ENCODE peak calls at places on chromosomes 13 and 19, in six cellular contexts. One of them, this sample, is unnamed.

GRCh38 chr13:98977568-98978270 is at the start of gene DOCK9:
- DNase-seq in nucleus accumbens: peak
- DNase-seq in activated CD4-positive, alpha-beta T cell treated with anti-CD3 and anti-CD28 coated beads for 48 hours: no peak
- DNase-seq in NCI-H2171: no peak
- DNase-seq in stomach: peak
- DNase-seq in psoas muscle: peak
- DNase-seq in this sample: no peak

GRCh38 chr19:6711078-6711361 is 9.4 kb downstream of the C3 start:
- DNase-seq in nucleus accumbens: no peak
- DNase-seq in activated CD4-positive, alpha-beta T cell treated with anti-CD3 and anti-CD28 coated beads for 48 hours: no peak
- DNase-seq in NCI-H2171: no peak
- DNase-seq in stomach: no peak
- DNase-seq in psoas muscle: peak
- DNase-seq in this sample: no peak

GRCh38 chr13:113981201-113981605 is 7.3 kb upstream of the C13orf46 start:
- DNase-seq in nucleus accumbens: no peak
- DNase-seq in activated CD4-positive, alpha-beta T cell treated with anti-CD3 and anti-CD28 coated beads for 48 hours: no peak
- DNase-seq in NCI-H2171: peak
- DNase-seq in stomach: peak
- DNase-seq in psoas muscle: peak
- DNase-seq in this sample: peak

GRCh38 chr19:1018932-1019615 is 1.8 kb downstream of the TMEM259 start:
- DNase-seq in nucleus accumbens: no peak
- DNase-seq in activated CD4-positive, alpha-beta T cell treated with anti-CD3 and anti-CD28 coated beads for 48 hours: no peak
- DNase-seq in NCI-H2171: no peak
- DNase-seq in stomach: no peak
- DNase-seq in psoas muscle: peak
- DNase-seq in this sample: no peak

GRCh38 chr19:3367572-3368440 is 1.4 kb downstream of the NFIC start:
- DNase-seq in nucleus accumbens: no peak
- DNase-seq in activated CD4-positive, alpha-beta T cell treated with anti-CD3 and anti-CD28 coated beads for 48 hours: no peak
- DNase-seq in NCI-H2171: no peak
- DNase-seq in stomach: no peak
- DNase-seq in psoas muscle: peak
- DNase-seq in this sample: no peak

GRCh38 chr13:90238433-90238832 is 1109.1 kb upstream of the MIR17HG start:
- DNase-seq in nucleus accumbens: no peak
- DNase-seq in activated CD4-positive, alpha-beta T cell treated with anti-CD3 and anti-CD28 coated beads for 48 hours: no peak
- DNase-seq in NCI-H2171: no peak
- DNase-seq in stomach: no peak
- DNase-seq in psoas muscle: no peak
- DNase-seq in this sample: no peak

GRCh38 chr13:54210397-54211050 is 1181.9 kb downstream of the OLFM4 start:
- DNase-seq in nucleus accumbens: no peak
- DNase-seq in activated CD4-positive, alpha-beta T cell treated with anti-CD3 and anti-CD28 coated beads for 48 hours: no peak
- DNase-seq in NCI-H2171: no peak
- DNase-seq in stomach: no peak
- DNase-seq in psoas muscle: no peak
- DNase-seq in this sample: no peak

GRCh38 chr13:70623260-70623659 is 515.0 kb upstream of the KLHL1 start:
- DNase-seq in nucleus accumbens: no peak
- DNase-seq in activated CD4-positive, alpha-beta T cell treated with anti-CD3 and anti-CD28 coated beads for 48 hours: no peak
- DNase-seq in NCI-H2171: peak
- DNase-seq in stomach: no peak
- DNase-seq in psoas muscle: no peak
- DNase-seq in this sample: peak

GRCh38 chr19:49924004-49924880 is 4.8 kb upstream of the ATF5 start:
- DNase-seq in nucleus accumbens: no peak
- DNase-seq in activated CD4-positive, alpha-beta T cell treated with anti-CD3 and anti-CD28 coated beads for 48 hours: no peak
- DNase-seq in NCI-H2171: peak
- DNase-seq in stomach: no peak
- DNase-seq in psoas muscle: peak
- DNase-seq in this sample: no peak

GRCh38 chr13:30526612-30527217 is 61.0 kb upstream of the HMGB1 start:
- DNase-seq in nucleus accumbens: no peak
- DNase-seq in activated CD4-positive, alpha-beta T cell treated with anti-CD3 and anti-CD28 coated beads for 48 hours: no peak
- DNase-seq in NCI-H2171: no peak
- DNase-seq in stomach: no peak
- DNase-seq in psoas muscle: peak
- DNase-seq in this sample: no peak

GRCh38 chr19:18281082-18282020 is at the start of gene JUND:
- DNase-seq in nucleus accumbens: peak
- DNase-seq in activated CD4-positive, alpha-beta T cell treated with anti-CD3 and anti-CD28 coated beads for 48 hours: peak
- DNase-seq in NCI-H2171: peak
- DNase-seq in stomach: peak
- DNase-seq in psoas muscle: peak
- DNase-seq in this sample: peak

GRCh38 chr13:80263745-80264513 is 77.0 kb downstream of the SPRY2 start:
- DNase-seq in nucleus accumbens: no peak
- DNase-seq in activated CD4-positive, alpha-beta T cell treated with anti-CD3 and anti-CD28 coated beads for 48 hours: no peak
- DNase-seq in NCI-H2171: no peak
- DNase-seq in stomach: no peak
- DNase-seq in psoas muscle: no peak
- DNase-seq in this sample: no peak

GRCh38 chr19:14347999-14348889 is 33.0 kb upstream of the ADGRE5 start:
- DNase-seq in nucleus accumbens: peak
- DNase-seq in activated CD4-positive, alpha-beta T cell treated with anti-CD3 and anti-CD28 coated beads for 48 hours: peak
- DNase-seq in NCI-H2171: peak
- DNase-seq in stomach: peak
- DNase-seq in psoas muscle: peak
- DNase-seq in this sample: peak

GRCh38 chr13:101811440-101811839 is 359.0 kb downstream of the ITGBL1 start:
- DNase-seq in nucleus accumbens: no peak
- DNase-seq in activated CD4-positive, alpha-beta T cell treated with anti-CD3 and anti-CD28 coated beads for 48 hours: no peak
- DNase-seq in NCI-H2171: no peak
- DNase-seq in stomach: no peak
- DNase-seq in psoas muscle: no peak
- DNase-seq in this sample: no peak

GRCh38 chr19:45876411-45877197 is 9.3 kb downstream of the IRF2BP1 start:
- DNase-seq in nucleus accumbens: no peak
- DNase-seq in activated CD4-positive, alpha-beta T cell treated with anti-CD3 and anti-CD28 coated beads for 48 hours: peak
- DNase-seq in NCI-H2171: no peak
- DNase-seq in stomach: peak
- DNase-seq in psoas muscle: peak
- DNase-seq in this sample: no peak

GRCh38 chr13:44307255-44307654 is 66.4 kb upstream of the SERP2 start:
- DNase-seq in nucleus accumbens: no peak
- DNase-seq in activated CD4-positive, alpha-beta T cell treated with anti-CD3 and anti-CD28 coated beads for 48 hours: no peak
- DNase-seq in NCI-H2171: no peak
- DNase-seq in stomach: no peak
- DNase-seq in psoas muscle: no peak
- DNase-seq in this sample: no peak

GRCh38 chr19:35544110-35544802 is 1.2 kb upstream of the TMEM147 start:
- DNase-seq in nucleus accumbens: no peak
- DNase-seq in activated CD4-positive, alpha-beta T cell treated with anti-CD3 and anti-CD28 coated beads for 48 hours: no peak
- DNase-seq in NCI-H2171: no peak
- DNase-seq in stomach: no peak
- DNase-seq in psoas muscle: no peak
- DNase-seq in this sample: no peak

GRCh38 chr13:29454931-29455481 is 140.5 kb downstream of the SLC7A1 start:
- DNase-seq in nucleus accumbens: no peak
- DNase-seq in activated CD4-positive, alpha-beta T cell treated with anti-CD3 and anti-CD28 coated beads for 48 hours: peak
- DNase-seq in NCI-H2171: no peak
- DNase-seq in stomach: no peak
- DNase-seq in psoas muscle: no peak
- DNase-seq in this sample: peak

GRCh38 chr19:6318772-6319171 is 14.6 kb downstream of the ACER1 start:
- DNase-seq in nucleus accumbens: no peak
- DNase-seq in activated CD4-positive, alpha-beta T cell treated with anti-CD3 and anti-CD28 coated beads for 48 hours: peak
- DNase-seq in NCI-H2171: no peak
- DNase-seq in stomach: no peak
- DNase-seq in psoas muscle: no peak
- DNase-seq in this sample: peak

GRCh38 chr19:22606212-22606553 is 27.9 kb upstream of the ZNF492 start:
- DNase-seq in nucleus accumbens: no peak
- DNase-seq in activated CD4-positive, alpha-beta T cell treated with anti-CD3 and anti-CD28 coated beads for 48 hours: no peak
- DNase-seq in NCI-H2171: no peak
- DNase-seq in stomach: no peak
- DNase-seq in psoas muscle: no peak
- DNase-seq in this sample: no peak

GRCh38 chr13:46359731-46360130 is 27.3 kb downstream of the RUBCNL start:
- DNase-seq in nucleus accumbens: no peak
- DNase-seq in activated CD4-positive, alpha-beta T cell treated with anti-CD3 and anti-CD28 coated beads for 48 hours: no peak
- DNase-seq in NCI-H2171: no peak
- DNase-seq in stomach: no peak
- DNase-seq in psoas muscle: no peak
- DNase-seq in this sample: no peak

GRCh38 chr19:33039108-33039599 is 25.5 kb downstream of the RHPN2 start:
- DNase-seq in nucleus accumbens: no peak
- DNase-seq in activated CD4-positive, alpha-beta T cell treated with anti-CD3 and anti-CD28 coated beads for 48 hours: no peak
- DNase-seq in NCI-H2171: no peak
- DNase-seq in stomach: no peak
- DNase-seq in psoas muscle: no peak
- DNase-seq in this sample: no peak

GRCh38 chr13:99536023-99536422 is 34.8 kb downstream of the TM9SF2 start:
- DNase-seq in nucleus accumbens: no peak
- DNase-seq in activated CD4-positive, alpha-beta T cell treated with anti-CD3 and anti-CD28 coated beads for 48 hours: no peak
- DNase-seq in NCI-H2171: no peak
- DNase-seq in stomach: no peak
- DNase-seq in psoas muscle: no peak
- DNase-seq in this sample: no peak

GRCh38 chr19:16002985-16003384 is 54.2 kb downstream of the OR10H4 start:
- DNase-seq in nucleus accumbens: no peak
- DNase-seq in activated CD4-positive, alpha-beta T cell treated with anti-CD3 and anti-CD28 coated beads for 48 hours: no peak
- DNase-seq in NCI-H2171: no peak
- DNase-seq in stomach: no peak
- DNase-seq in psoas muscle: no peak
- DNase-seq in this sample: no peak

GRCh38 chr13:90420683-90421082 is 926.8 kb upstream of the MIR17HG start:
- DNase-seq in nucleus accumbens: no peak
- DNase-seq in activated CD4-positive, alpha-beta T cell treated with anti-CD3 and anti-CD28 coated beads for 48 hours: no peak
- DNase-seq in NCI-H2171: no peak
- DNase-seq in stomach: no peak
- DNase-seq in psoas muscle: no peak
- DNase-seq in this sample: peak

GRCh38 chr13:93290503-93290902 is 63.9 kb downstream of the GPC6 start:
- DNase-seq in nucleus accumbens: no peak
- DNase-seq in activated CD4-positive, alpha-beta T cell treated with anti-CD3 and anti-CD28 coated beads for 48 hours: no peak
- DNase-seq in NCI-H2171: no peak
- DNase-seq in stomach: no peak
- DNase-seq in psoas muscle: no peak
- DNase-seq in this sample: no peak

GRCh38 chr19:53808710-53809125 is 15.4 kb downstream of the NLRP12 start:
- DNase-seq in nucleus accumbens: no peak
- DNase-seq in activated CD4-positive, alpha-beta T cell treated with anti-CD3 and anti-CD28 coated beads for 48 hours: no peak
- DNase-seq in NCI-H2171: no peak
- DNase-seq in stomach: no peak
- DNase-seq in psoas muscle: no peak
- DNase-seq in this sample: peak

GRCh38 chr19:16001481-16002312 is 52.9 kb downstream of the OR10H4 start:
- DNase-seq in nucleus accumbens: no peak
- DNase-seq in activated CD4-positive, alpha-beta T cell treated with anti-CD3 and anti-CD28 coated beads for 48 hours: peak
- DNase-seq in NCI-H2171: no peak
- DNase-seq in stomach: no peak
- DNase-seq in psoas muscle: no peak
- DNase-seq in this sample: no peak

GRCh38 chr13:33004454-33004853 is 11.8 kb upstream of the KL start:
- DNase-seq in nucleus accumbens: no peak
- DNase-seq in activated CD4-positive, alpha-beta T cell treated with anti-CD3 and anti-CD28 coated beads for 48 hours: no peak
- DNase-seq in NCI-H2171: no peak
- DNase-seq in stomach: no peak
- DNase-seq in psoas muscle: peak
- DNase-seq in this sample: peak

GRCh38 chr19:55075366-55075998 is at the start of gene EPS8L1:
- DNase-seq in nucleus accumbens: no peak
- DNase-seq in activated CD4-positive, alpha-beta T cell treated with anti-CD3 and anti-CD28 coated beads for 48 hours: no peak
- DNase-seq in NCI-H2171: no peak
- DNase-seq in stomach: peak
- DNase-seq in psoas muscle: no peak
- DNase-seq in this sample: peak

GRCh38 chr19:996051-996838 is 4.0 kb upstream of the GRIN3B start:
- DNase-seq in nucleus accumbens: no peak
- DNase-seq in activated CD4-positive, alpha-beta T cell treated with anti-CD3 and anti-CD28 coated beads for 48 hours: peak
- DNase-seq in NCI-H2171: peak
- DNase-seq in stomach: peak
- DNase-seq in psoas muscle: peak
- DNase-seq in this sample: peak